ENCODE peak calls at places on chromosomes 1 and 21, in four cellular contexts. One of them, this sample, is unnamed.

GRCh38 chr1:153277852-153278251 is 18.4 kb downstream of the LORICRIN start:
- DNase-seq in kidney glomerular epithelial cell: no peak
- DNase-seq in AG04450: no peak
- DNase-seq in type B pancreatic cell: no peak
- DNase-seq in this sample: peak; percentile 66

GRCh38 chr1:215487466-215487865 is 79.6 kb upstream of the KCTD3 start:
- DNase-seq in type B pancreatic cell: no peak
- DNase-seq in kidney glomerular epithelial cell: no peak
- DNase-seq in AG04450: no peak
- DNase-seq in this sample: no peak

GRCh38 chr1:231421616-231421970 is 494 bp downstream of the EGLN1 start:
- DNase-seq in kidney glomerular epithelial cell: no peak
- DNase-seq in type B pancreatic cell: peak; percentile 76
- DNase-seq in AG04450: no peak
- DNase-seq in this sample: no peak

GRCh38 chr1:24971539-24971938 is 41.5 kb upstream of the RUNX3 start:
- DNase-seq in kidney glomerular epithelial cell: no peak
- DNase-seq in type B pancreatic cell: no peak
- DNase-seq in AG04450: no peak
- DNase-seq in this sample: no peak

GRCh38 chr1:180854001-180854400 is 58.7 kb upstream of the KIAA1614 start:
- DNase-seq in AG04450: no peak
- DNase-seq in kidney glomerular epithelial cell: no peak
- DNase-seq in type B pancreatic cell: no peak
- DNase-seq in this sample: no peak

GRCh38 chr1:60989745-60990718 is 92.3 kb upstream of the NFIA start:
- DNase-seq in kidney glomerular epithelial cell: no peak
- DNase-seq in AG04450: peak; percentile 37
- DNase-seq in type B pancreatic cell: no peak
- DNase-seq in this sample: no peak

GRCh38 chr1:94864821-94865220 is 44.7 kb downstream of the SLC44A3 start:
- DNase-seq in AG04450: no peak
- DNase-seq in kidney glomerular epithelial cell: no peak
- DNase-seq in type B pancreatic cell: no peak
- DNase-seq in this sample: no peak

GRCh38 chr1:116255933-116256649 is 117.0 kb upstream of the ATP1A1 start:
- DNase-seq in AG04450: no peak
- DNase-seq in kidney glomerular epithelial cell: peak; percentile 63
- DNase-seq in type B pancreatic cell: no peak
- DNase-seq in this sample: no peak

GRCh38 chr21:42027085-42027803 is 17.1 kb upstream of the ZBTB21 start:
- DNase-seq in AG04450: no peak
- DNase-seq in type B pancreatic cell: no peak
- DNase-seq in kidney glomerular epithelial cell: no peak
- DNase-seq in this sample: no peak

GRCh38 chr1:230867119-230867902 is 1.0 kb downstream of the C1orf198 start:
- DNase-seq in kidney glomerular epithelial cell: peak; percentile 44
- DNase-seq in AG04450: no peak
- DNase-seq in type B pancreatic cell: no peak
- DNase-seq in this sample: no peak

GRCh38 chr1:34140011-34140676 is 24.9 kb downstream of the CSMD2 start:
- DNase-seq in AG04450: no peak
- DNase-seq in type B pancreatic cell: no peak
- DNase-seq in kidney glomerular epithelial cell: no peak
- DNase-seq in this sample: peak; percentile 53

GRCh38 chr1:154957258-154957657 is 1.4 kb upstream of the PBXIP1 start:
- DNase-seq in type B pancreatic cell: no peak
- DNase-seq in AG04450: no peak
- DNase-seq in kidney glomerular epithelial cell: no peak
- DNase-seq in this sample: no peak

GRCh38 chr1:107551491-107551890 is 410.7 kb downstream of the NTNG1 start:
- DNase-seq in AG04450: no peak
- DNase-seq in type B pancreatic cell: no peak
- DNase-seq in kidney glomerular epithelial cell: no peak
- DNase-seq in this sample: no peak

GRCh38 chr1:52911541-52911940 is 10.0 kb downstream of the ECHDC2 start:
- DNase-seq in type B pancreatic cell: no peak
- DNase-seq in kidney glomerular epithelial cell: no peak
- DNase-seq in AG04450: no peak
- DNase-seq in this sample: no peak

GRCh38 chr1:62050165-62050564 is 144.5 kb upstream of the L1TD1 start:
- DNase-seq in kidney glomerular epithelial cell: no peak
- DNase-seq in type B pancreatic cell: no peak
- DNase-seq in AG04450: no peak
- DNase-seq in this sample: no peak

GRCh38 chr21:44941567-44941966 is 1.7 kb downstream of the SLX9 start:
- DNase-seq in type B pancreatic cell: no peak
- DNase-seq in kidney glomerular epithelial cell: no peak
- DNase-seq in AG04450: no peak
- DNase-seq in this sample: no peak

GRCh38 chr1:246687002-246687401 is 37.2 kb upstream of the SCCPDH start:
- DNase-seq in kidney glomerular epithelial cell: no peak
- DNase-seq in type B pancreatic cell: no peak
- DNase-seq in AG04450: no peak
- DNase-seq in this sample: no peak

This sample was measured in esophagus muscularis mucosa.